ENCODE peak calls at places on chromosomes 12 and 14, in five cellular contexts. D is HepG2, R is A549, O is K562, N is GM12878. L is an unnamed sample.

GRCh38 chr12:106771425-106771824 is 3.1 kb upstream of the RIC8B start:
- DNase-seq in D (peak), R (peak), O (no peak), N (no peak), L (peak)

GRCh38 chr14:80695869-80696268 is 245.7 kb downstream of the CEP128 start:
- DNase-seq in D (no peak), R (no peak), O (no peak), N (peak), L (no peak)

GRCh38 chr12:105382771-105383632 is 52.5 kb downstream of the C12orf75 start:
- DNase-seq in D (peak), R (peak), O (peak), N (peak), L (peak)

GRCh38 chr12:127650626-127651025 is 616.3 kb upstream of the TMEM132C start:
- DNase-seq in D (no peak), R (no peak), O (no peak), N (no peak), L (no peak)

GRCh38 chr12:120367252-120367923 is 1.6 kb downstream of the MSI1 start:
- DNase-seq in D (no peak), R (peak), O (peak), N (no peak), L (peak)

GRCh38 chr14:59282366-59282765 is 93.9 kb downstream of the DAAM1 start:
- DNase-seq in D (no peak), R (no peak), O (no peak), N (no peak), L (no peak)

GRCh38 chr14:74959596-74960180 is 4.3 kb upstream of the PGF start:
- DNase-seq in D (no peak), R (no peak), O (no peak), N (no peak), L (no peak)

GRCh38 chr14:93648440-93649168 is 139.7 kb downstream of the PRIMA1 start:
- DNase-seq in D (peak), R (peak), O (no peak), N (no peak), L (peak)

GRCh38 chr12:13293086-13293485 is 96.6 kb downstream of the EMP1 start:
- DNase-seq in D (no peak), R (no peak), O (no peak), N (no peak), L (no peak)

GRCh38 chr14:68780358-68781160 is 12.3 kb downstream of the ZFP36L1 start:
- DNase-seq in D (no peak), R (peak), O (peak), N (no peak), L (no peak)

GRCh38 chr12:116135209-116135930 is 142.1 kb downstream of the MED13L start:
- DNase-seq in D (peak), R (peak), O (no peak), N (no peak), L (no peak)

GRCh38 chr14:70934502-70935134 is 27.4 kb downstream of the PCNX1 start:
- DNase-seq in D (peak), R (no peak), O (no peak), N (peak), L (no peak)

GRCh38 chr14:52332269-52332668 is 18.2 kb downstream of the PTGER2 start:
- DNase-seq in D (no peak), R (no peak), O (no peak), N (no peak), L (no peak)

GRCh38 chr12:117998719-117999118 is 17.8 kb upstream of the RFC5 start:
- DNase-seq in D (no peak), R (no peak), O (no peak), N (no peak), L (no peak)

GRCh38 chr12:117671734-117672133 is 297.1 kb downstream of the KSR2 start:
- DNase-seq in D (peak), R (peak), O (peak), N (no peak), L (peak)

GRCh38 chr14:42140001-42140400 is 533.3 kb downstream of the LRFN5 start:
- DNase-seq in D (no peak), R (no peak), O (no peak), N (no peak), L (no peak)

GRCh38 chr14:21299562-21300130 is 19.8 kb downstream of the RPGRIP1 start:
- DNase-seq in D (no peak), R (no peak), O (peak), N (no peak), L (peak)

GRCh38 chr12:89461649-89462612 is 62.7 kb downstream of the GALNT4 start:
- DNase-seq in D (peak), R (peak), O (peak), N (no peak), L (peak)

GRCh38 chr12:59084758-59085383 is 164.6 kb upstream of the LRIG3 start:
- DNase-seq in D (no peak), R (no peak), O (no peak), N (no peak), L (peak)

GRCh38 chr12:89235189-89235993 is 116.9 kb downstream of the DUSP6 start:
- DNase-seq in D (no peak), R (no peak), O (no peak), N (no peak), L (no peak)

GRCh38 chr14:89165189-89165809 is 251.7 kb downstream of the FOXN3 start:
- DNase-seq in D (no peak), R (no peak), O (peak), N (peak), L (no peak)

GRCh38 chr14:88974991-88975835 is 150.8 kb downstream of the TTC8 start:
- DNase-seq in D (no peak), R (no peak), O (no peak), N (no peak), L (no peak)

GRCh38 chr12:11580125-11580751 is 69.2 kb upstream of the ETV6 start:
- DNase-seq in D (no peak), R (peak), O (no peak), N (peak), L (no peak)

DNA sequence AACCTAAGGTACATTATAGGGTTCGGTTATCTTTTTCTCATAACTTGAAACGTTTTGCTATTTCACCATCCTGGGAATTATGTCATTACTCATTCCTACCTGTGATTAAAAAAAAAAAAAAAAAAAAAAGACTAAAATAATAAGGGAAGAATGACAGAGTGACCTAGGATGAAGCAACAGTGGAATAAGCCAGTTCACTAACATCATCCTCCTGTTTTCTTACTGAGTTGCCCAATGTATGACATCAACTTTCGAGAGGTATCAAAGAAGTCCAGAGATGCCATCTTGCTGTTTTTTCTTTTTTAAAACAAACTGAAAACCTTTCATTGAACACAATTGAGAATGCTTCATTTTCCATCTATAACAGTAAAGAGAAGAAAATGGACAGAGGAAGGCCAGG is 42.8 kb downstream of the AMN start:
- DNase-seq in D (no peak), R (no peak), O (no peak), N (no peak), L (no peak)
- TF ChIP-seq JUNB in D (no peak), R (no peak), O (no peak), N (no peak), L (no peak)

DNA sequence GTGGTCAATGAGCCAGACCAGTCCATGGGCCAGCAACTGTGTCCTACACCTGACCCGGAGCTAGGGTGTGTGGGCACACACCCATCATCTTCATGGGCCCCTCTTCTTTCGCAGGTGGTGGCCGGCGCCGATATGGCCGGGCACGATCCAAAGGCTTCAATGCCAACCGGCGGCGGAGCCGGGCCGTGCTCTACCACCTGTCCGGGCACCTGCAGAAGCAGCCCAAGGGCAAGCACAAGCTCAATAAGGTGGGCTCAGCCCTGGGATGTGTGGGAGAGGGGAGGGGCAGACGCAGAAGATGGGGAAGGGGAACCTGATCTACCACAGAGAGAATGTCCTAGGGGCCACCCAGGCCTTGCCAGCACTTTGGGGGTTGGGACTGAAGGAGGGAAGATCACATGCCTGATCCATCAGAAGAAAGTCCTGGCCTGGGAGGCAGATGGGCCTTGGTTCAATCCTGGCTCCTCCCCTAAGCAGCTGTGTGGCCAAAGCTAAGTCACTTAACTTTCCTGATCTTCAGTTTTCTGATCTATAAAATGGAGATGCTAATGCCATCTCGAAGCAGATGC is 3.8 kb downstream of the KCNH3 start:
- DNase-seq in D (no peak), R (no peak), O (no peak), N (no peak), L (no peak)
- TF ChIP-seq REST in D (no peak), R (no peak), O (no peak), N (no peak), L (no peak)

GRCh38 chr14:96042218-96042930 is 3.2 kb downstream of the C14orf132 start:
- DNase-seq in D (no peak), R (no peak), O (no peak), N (no peak), L (no peak)
- TF ChIP-seq JUNB in D (no peak), R (no peak), O (no peak), N (no peak), L (no peak)

GRCh38 chr14:50615566-50615965 is 52.5 kb downstream of the SAV1 start:
- DNase-seq in D (no peak), R (no peak), O (no peak), N (no peak), L (no peak)

GRCh38 chr14:50622978-50623377 is 45.1 kb downstream of the SAV1 start:
- DNase-seq in D (no peak), R (no peak), O (no peak), N (no peak), L (no peak)

GRCh38 chr14:50620341-50620740 is 47.8 kb downstream of the SAV1 start:
- DNase-seq in D (no peak), R (no peak), O (no peak), N (no peak), L (no peak)

GRCh38 chr14:50616275-50616674 is 51.8 kb downstream of the SAV1 start:
- DNase-seq in D (no peak), R (no peak), O (no peak), N (no peak), L (no peak)

DNA sequence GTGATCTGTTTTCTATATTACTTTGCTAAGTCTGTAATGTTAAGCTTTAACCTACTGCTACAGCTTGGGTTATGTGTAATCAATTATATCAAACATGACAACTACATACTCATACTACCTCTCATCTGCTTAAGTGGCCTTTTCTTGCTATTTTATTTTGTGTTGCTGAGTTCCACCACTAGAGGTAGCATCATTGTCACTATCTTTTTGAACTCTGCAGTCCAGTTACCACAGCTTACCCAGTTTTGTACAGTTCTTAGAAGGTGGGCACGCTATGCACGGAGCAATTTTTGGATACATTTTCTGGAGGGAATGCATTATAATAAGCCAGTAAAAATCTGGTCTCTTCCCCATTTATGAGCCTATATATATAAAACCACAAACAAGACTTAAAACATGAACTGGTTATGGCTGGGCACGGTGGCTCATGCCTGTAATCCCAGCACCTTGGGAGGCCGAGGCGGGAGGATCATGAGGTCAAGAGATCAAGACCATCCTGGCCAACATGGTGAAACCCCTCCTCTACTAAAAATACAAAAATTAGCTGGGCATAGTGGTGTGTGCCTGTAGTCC is 48.5 kb downstream of the SAV1 start:
- DNase-seq in D (peak), R (peak), O (no peak), N (peak), L (peak)
- TF ChIP-seq REST in D (no peak), R (no peak), O (no peak), N (no peak), L (no peak)

GRCh38 chr12:6538420-6539275 is 4.3 kb downstream of the GAPDH start:
- DNase-seq in D (peak), R (peak), O (no peak), N (no peak), L (peak)
- TF ChIP-seq JUNB in D (no peak), R (no peak), O (no peak), N (no peak), L (no peak)

DNA sequence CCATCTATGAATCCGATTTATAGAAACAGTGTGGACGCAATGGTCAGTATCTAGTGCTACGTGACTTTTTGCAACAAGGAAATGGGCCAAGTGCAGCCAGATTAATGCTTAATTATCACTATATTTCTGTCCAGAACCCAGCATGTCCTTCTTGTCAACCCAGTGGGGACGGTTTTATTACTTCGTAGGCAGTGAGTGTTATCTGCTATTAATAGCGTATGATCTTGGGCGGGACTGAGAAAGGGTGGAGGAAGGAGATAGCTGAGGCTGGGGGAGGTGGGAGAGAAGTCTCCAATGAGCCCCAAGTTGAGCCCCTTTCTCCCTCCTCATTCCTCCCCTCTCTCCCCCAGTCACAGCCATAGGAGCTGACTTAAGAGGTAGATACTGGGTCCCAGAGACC is 59.7 kb upstream of the FAM222A start:
- DNase-seq in D (no peak), R (no peak), O (no peak), N (no peak), L (no peak)
- TF ChIP-seq REST in D (no peak), R (no peak), O (no peak), N (no peak), L (no peak)

L was measured in GM23338.